ENCODE peak calls at places on chromosomes 13 and 19, in five cellular contexts. One of them, this sample, is unnamed.

GRCh38 chr13:40102854-40103253 is 447.4 kb downstream of the COG6 start:
- DNase-seq in BE2C: no peak
- DNase-seq in AG10803: peak
- DNase-seq in lung: no peak
- DNase-seq in right atrium auricular region: no peak
- DNase-seq in this sample: peak

GRCh38 chr13:75675421-75675820 is 39.3 kb downstream of the LMO7 start:
- DNase-seq in BE2C: no peak
- DNase-seq in AG10803: peak
- DNase-seq in lung: no peak
- DNase-seq in right atrium auricular region: no peak
- DNase-seq in this sample: no peak

GRCh38 chr13:80436571-80437169 is 95.7 kb upstream of the SPRY2 start:
- DNase-seq in BE2C: peak
- DNase-seq in AG10803: peak
- DNase-seq in lung: no peak
- DNase-seq in right atrium auricular region: no peak
- DNase-seq in this sample: peak

GRCh38 chr19:7152568-7152967 is 83.1 kb downstream of the ZNF557 start:
- DNase-seq in BE2C: no peak
- DNase-seq in AG10803: peak
- DNase-seq in lung: no peak
- DNase-seq in right atrium auricular region: no peak
- DNase-seq in this sample: no peak

GRCh38 chr19:9847087-9847671 is 12.1 kb downstream of the PIN1 start:
- DNase-seq in BE2C: peak
- DNase-seq in AG10803: peak
- DNase-seq in lung: peak
- DNase-seq in right atrium auricular region: peak
- DNase-seq in this sample: peak

GRCh38 chr13:114313061-114313860 is 1.0 kb upstream of the CHAMP1 start:
- DNase-seq in BE2C: no peak
- DNase-seq in AG10803: no peak
- DNase-seq in lung: no peak
- DNase-seq in right atrium auricular region: no peak
- DNase-seq in this sample: peak

GRCh38 chr13:23025848-23026608 is 154.8 kb upstream of the SGCG start:
- DNase-seq in BE2C: no peak
- DNase-seq in AG10803: no peak
- DNase-seq in lung: no peak
- DNase-seq in right atrium auricular region: no peak
- DNase-seq in this sample: peak

GRCh38 chr19:30784850-30785459 is 412.8 kb downstream of the ZNF536 start:
- DNase-seq in BE2C: peak
- DNase-seq in AG10803: peak
- DNase-seq in lung: peak
- DNase-seq in right atrium auricular region: peak
- DNase-seq in this sample: peak

GRCh38 chr13:30978981-30979956 is 46.8 kb downstream of the TEX26 start:
- DNase-seq in BE2C: peak
- DNase-seq in AG10803: no peak
- DNase-seq in lung: no peak
- DNase-seq in right atrium auricular region: no peak
- DNase-seq in this sample: no peak

GRCh38 chr13:74206061-74206561 is 71.9 kb upstream of the KLF12 start:
- DNase-seq in BE2C: no peak
- DNase-seq in AG10803: peak
- DNase-seq in lung: no peak
- DNase-seq in right atrium auricular region: no peak
- DNase-seq in this sample: peak

GRCh38 chr13:50805805-50806204 is 37.7 kb downstream of the DLEU7 start:
- DNase-seq in BE2C: no peak
- DNase-seq in AG10803: peak
- DNase-seq in lung: no peak
- DNase-seq in right atrium auricular region: no peak
- DNase-seq in this sample: peak

GRCh38 chr19:33214621-33215020 is 11.0 kb downstream of the SLC7A10 start:
- DNase-seq in BE2C: peak
- DNase-seq in AG10803: peak
- DNase-seq in lung: no peak
- DNase-seq in right atrium auricular region: no peak
- DNase-seq in this sample: peak

GRCh38 chr13:99896712-99897440 is 74.7 kb downstream of the ZIC5 start:
- DNase-seq in BE2C: no peak
- DNase-seq in AG10803: no peak
- DNase-seq in lung: no peak
- DNase-seq in right atrium auricular region: no peak
- DNase-seq in this sample: no peak

GRCh38 chr13:32021785-32022184 is 9.8 kb upstream of the FRY start:
- DNase-seq in BE2C: no peak
- DNase-seq in AG10803: peak
- DNase-seq in lung: no peak
- DNase-seq in right atrium auricular region: no peak
- DNase-seq in this sample: no peak

GRCh38 chr19:7505288-7505681 is 10.6 kb upstream of the ZNF358 start:
- DNase-seq in BE2C: no peak
- DNase-seq in AG10803: no peak
- DNase-seq in lung: no peak
- DNase-seq in right atrium auricular region: no peak
- DNase-seq in this sample: no peak

GRCh38 chr13:73720216-73720840 is 413.9 kb downstream of the KLF12 start:
- DNase-seq in BE2C: no peak
- DNase-seq in AG10803: no peak
- DNase-seq in lung: no peak
- DNase-seq in right atrium auricular region: no peak
- DNase-seq in this sample: peak

GRCh38 chr19:32269831-32270230 is 75.6 kb upstream of the ZNF507 start:
- DNase-seq in BE2C: no peak
- DNase-seq in AG10803: no peak
- DNase-seq in lung: no peak
- DNase-seq in right atrium auricular region: no peak
- DNase-seq in this sample: no peak

GRCh38 chr19:56117376-56117884 is 3.7 kb downstream of the ZNF787 start:
- DNase-seq in BE2C: no peak
- DNase-seq in AG10803: no peak
- DNase-seq in lung: no peak
- DNase-seq in right atrium auricular region: no peak
- DNase-seq in this sample: no peak
- TF ChIP-seq CTCF in BE2C: no peak
- TF ChIP-seq CTCF in AG10803: no peak
- TF ChIP-seq CTCF in lung: no peak
- TF ChIP-seq CTCF in right atrium auricular region: no peak
- TF ChIP-seq CTCF in this sample: no peak

DNA sequence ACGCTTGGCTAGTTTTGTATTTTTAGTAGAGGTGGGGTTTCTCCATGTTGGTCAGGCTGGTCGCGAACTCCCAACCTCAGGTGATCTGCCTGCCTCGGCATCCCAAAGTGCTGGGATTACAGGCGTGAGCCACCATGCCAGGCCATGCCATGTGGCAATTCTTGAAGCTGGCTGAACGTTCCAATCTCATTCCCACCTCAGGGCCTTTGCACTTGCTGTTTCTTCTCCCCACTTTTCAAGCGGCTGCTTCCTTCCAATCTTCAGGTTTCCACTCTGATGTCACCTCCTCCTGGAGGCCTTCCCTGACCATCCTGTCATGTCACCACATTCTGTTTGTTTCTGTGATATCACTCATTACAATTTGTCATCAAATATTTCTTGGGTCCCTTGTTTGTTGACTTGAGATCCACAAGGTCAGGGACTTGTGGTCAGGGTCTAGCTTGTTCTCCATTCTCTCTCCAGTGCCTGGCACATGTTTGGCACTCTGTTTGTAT is 4.2 kb downstream of the EPOR start:
- DNase-seq in BE2C: no peak
- DNase-seq in AG10803: no peak
- DNase-seq in lung: no peak
- DNase-seq in right atrium auricular region: no peak
- DNase-seq in this sample: no peak
- H3K4me3 ChIP-seq in BE2C: no peak
- H3K4me3 ChIP-seq in AG10803: no peak
- H3K4me3 ChIP-seq in lung: no peak
- H3K4me3 ChIP-seq in right atrium auricular region: no peak
- H3K4me3 ChIP-seq in this sample: peak

DNA sequence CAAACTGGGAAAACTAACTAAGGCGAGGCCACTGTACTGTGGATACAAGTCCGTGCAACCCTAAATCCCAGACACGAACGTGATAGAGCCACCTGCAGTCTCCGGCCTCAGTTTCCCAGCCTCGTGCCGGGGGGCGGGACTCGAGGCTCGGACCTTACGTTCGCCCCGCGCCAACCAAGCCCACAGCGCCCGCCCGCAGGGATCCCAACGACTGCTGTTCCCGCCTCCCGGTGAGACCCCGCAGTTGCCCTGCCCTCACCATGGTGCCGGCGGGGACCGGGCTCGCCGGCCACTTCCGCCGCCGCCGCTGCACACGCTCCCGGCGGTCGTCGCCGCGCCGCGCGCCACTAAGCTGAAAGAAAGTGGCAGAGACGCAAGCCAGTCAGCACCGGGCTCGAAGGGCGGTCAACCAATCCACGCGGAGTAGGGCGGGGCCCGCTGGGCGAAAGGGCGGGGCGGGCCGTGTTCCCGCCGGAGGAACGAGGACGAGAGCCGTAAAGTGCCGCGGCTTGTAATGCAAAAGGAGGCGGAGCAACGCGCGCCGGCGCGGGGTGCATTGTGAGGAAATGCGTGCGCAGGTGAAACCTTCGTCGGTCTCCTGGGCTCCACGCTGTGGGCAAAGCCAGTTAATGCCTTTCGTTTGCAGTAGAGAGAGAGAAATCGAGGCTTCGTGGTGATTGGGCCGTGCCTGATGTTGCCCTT is at the start of gene LSM4:
- DNase-seq in BE2C: peak
- DNase-seq in AG10803: peak
- DNase-seq in lung: peak
- DNase-seq in right atrium auricular region: peak
- DNase-seq in this sample: peak
- TF ChIP-seq CTCF in BE2C: peak
- TF ChIP-seq CTCF in AG10803: peak
- TF ChIP-seq CTCF in lung: peak
- TF ChIP-seq CTCF in right atrium auricular region: no peak
- TF ChIP-seq CTCF in this sample: peak

DNA sequence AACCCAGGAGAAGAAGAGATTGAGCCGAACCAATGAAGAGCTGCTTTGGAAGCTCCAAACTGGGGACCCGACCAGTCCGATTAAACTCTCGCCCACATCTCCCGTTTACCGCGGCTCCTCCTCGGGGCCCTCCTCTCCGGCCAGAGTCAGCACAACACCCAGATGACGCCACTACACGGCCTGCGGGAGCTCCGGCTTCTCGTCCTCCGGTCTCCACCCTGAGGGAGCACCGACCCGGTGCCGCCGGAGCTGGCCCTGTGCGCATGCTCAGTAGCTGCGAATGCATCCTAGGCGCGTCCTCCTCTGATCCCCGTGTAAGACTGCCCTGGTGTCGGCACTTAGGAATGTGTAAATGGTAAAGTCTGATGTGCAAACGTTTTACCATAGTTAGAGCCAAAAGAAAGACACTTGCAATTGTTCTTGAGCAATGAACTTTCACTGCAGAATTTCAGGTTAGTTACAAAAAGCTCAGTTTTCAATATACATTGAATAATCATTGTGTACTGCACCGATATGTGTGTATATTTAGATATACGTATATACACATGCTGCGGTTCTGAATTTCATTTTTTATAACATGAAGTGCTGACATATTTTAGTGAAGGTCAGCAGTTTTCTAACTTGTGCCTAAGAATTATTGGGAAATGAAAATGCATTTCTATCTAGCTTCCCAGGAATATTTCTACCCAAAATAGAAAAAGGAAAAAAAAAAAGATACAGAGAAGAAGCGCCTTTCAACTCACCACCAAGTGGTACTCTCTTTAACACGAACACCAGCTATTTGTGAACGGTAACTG is 92.2 kb downstream of the SLC7A1 start:
- DNase-seq in BE2C: no peak
- DNase-seq in AG10803: peak
- DNase-seq in lung: no peak
- DNase-seq in right atrium auricular region: no peak
- DNase-seq in this sample: peak
- H3K4me3 ChIP-seq in BE2C: peak
- H3K4me3 ChIP-seq in AG10803: peak
- H3K4me3 ChIP-seq in lung: no peak
- H3K4me3 ChIP-seq in right atrium auricular region: no peak
- H3K4me3 ChIP-seq in this sample: peak

GRCh38 chr19:49811328-49811727 is 1.8 kb downstream of the FUZ start:
- DNase-seq in BE2C: no peak
- DNase-seq in AG10803: no peak
- DNase-seq in lung: no peak
- DNase-seq in right atrium auricular region: no peak
- DNase-seq in this sample: no peak

GRCh38 chr19:49812452-49812996 is 568 bp downstream of the FUZ start:
- DNase-seq in BE2C: no peak
- DNase-seq in AG10803: no peak
- DNase-seq in lung: no peak
- DNase-seq in right atrium auricular region: no peak
- DNase-seq in this sample: no peak

GRCh38 chr19:49809987-49810389 is 3.1 kb downstream of the FUZ start:
- DNase-seq in BE2C: no peak
- DNase-seq in AG10803: no peak
- DNase-seq in lung: no peak
- DNase-seq in right atrium auricular region: no peak
- DNase-seq in this sample: no peak

GRCh38 chr19:49814010-49814409 is 918 bp upstream of the FUZ start:
- DNase-seq in BE2C: no peak
- DNase-seq in AG10803: no peak
- DNase-seq in lung: no peak
- DNase-seq in right atrium auricular region: no peak
- DNase-seq in this sample: no peak

DNA sequence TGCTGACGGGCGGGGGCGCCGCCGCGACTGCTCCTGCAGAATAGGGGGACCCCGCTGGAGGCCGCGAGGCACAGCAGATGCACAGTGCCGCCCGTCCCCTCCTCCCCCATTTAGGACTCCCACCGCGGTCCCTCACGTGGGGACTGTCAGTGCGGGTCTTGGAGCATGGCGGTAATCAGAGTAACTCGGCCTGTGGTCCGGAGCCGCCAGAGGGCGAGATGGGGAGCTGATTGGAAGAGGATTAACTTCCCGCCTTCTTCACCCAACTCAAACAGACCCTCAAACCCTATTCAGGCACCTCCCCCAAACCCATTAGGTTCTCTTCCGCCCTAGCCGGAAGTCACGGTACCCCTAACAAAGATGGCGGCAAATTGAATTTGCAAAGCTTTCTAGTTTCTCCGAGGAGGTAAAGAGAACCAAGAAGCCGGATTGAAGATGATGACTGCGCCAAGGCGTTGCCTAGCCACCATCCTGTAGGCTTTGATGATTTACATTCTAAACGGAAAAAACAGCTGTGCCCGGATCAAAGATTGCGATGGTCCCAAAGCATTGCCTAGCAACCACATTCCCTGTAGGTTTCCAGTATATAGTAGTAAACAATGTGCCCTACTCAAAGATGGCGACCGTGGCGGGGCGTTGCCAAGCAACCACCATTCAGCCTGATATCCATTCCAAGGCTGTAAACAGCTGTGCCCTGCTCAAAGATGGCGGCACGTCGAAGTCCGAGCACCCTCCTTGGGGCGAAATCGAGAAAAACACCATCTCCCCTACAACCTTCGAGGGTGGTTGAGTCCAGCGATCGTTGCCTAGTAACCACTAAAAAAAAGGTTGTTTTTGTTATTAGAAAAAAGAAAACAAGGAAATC is at the start of gene FUZ:
- DNase-seq in BE2C: peak
- DNase-seq in AG10803: peak
- DNase-seq in lung: peak
- DNase-seq in right atrium auricular region: peak
- DNase-seq in this sample: peak
- TF ChIP-seq CTCF in BE2C: peak
- TF ChIP-seq CTCF in AG10803: peak
- TF ChIP-seq CTCF in lung: no peak
- TF ChIP-seq CTCF in right atrium auricular region: peak
- TF ChIP-seq CTCF in this sample: peak